ENCODE peak calls at places on chromosome 7, in nine cellular contexts. One of them, this sample, is unnamed.
A peak's percentile ranks its signal among the peaks of the same experiment; 100 is the strongest.

GRCh38 chr7:4768597-4769569 is 6.5 kb upstream of the AP5Z1 start:
- DNase-seq in ascending aorta: no peak
- DNase-seq in CD8-positive, alpha-beta T cell: no peak
- DNase-seq in fibroblast of pulmonary artery: no peak
- DNase-seq in H9: no peak
- DNase-seq in kidney: no peak
- DNase-seq in RWPE1: no peak
- DNase-seq in BJ: no peak
- DNase-seq in LNCaP clone FGC: no peak
- DNase-seq in this sample: no peak

GRCh38 chr7:70076325-70076724 is 478.1 kb downstream of the AUTS2 start:
- DNase-seq in ascending aorta: no peak
- DNase-seq in CD8-positive, alpha-beta T cell: no peak
- DNase-seq in fibroblast of pulmonary artery: no peak
- DNase-seq in H9: no peak
- DNase-seq in kidney: no peak
- DNase-seq in RWPE1: no peak
- DNase-seq in BJ: no peak
- DNase-seq in LNCaP clone FGC: no peak
- DNase-seq in this sample: no peak

GRCh38 chr7:16688249-16688648 is 42.3 kb downstream of the BZW2 start:
- DNase-seq in ascending aorta: no peak
- DNase-seq in CD8-positive, alpha-beta T cell: no peak
- DNase-seq in fibroblast of pulmonary artery: no peak
- DNase-seq in H9: no peak
- DNase-seq in kidney: no peak
- DNase-seq in RWPE1: peak; percentile 63
- DNase-seq in BJ: no peak
- DNase-seq in LNCaP clone FGC: no peak
- DNase-seq in this sample: no peak

GRCh38 chr7:127905491-127906330 is 125.5 kb downstream of the LRRC4 start:
- DNase-seq in ascending aorta: no peak
- DNase-seq in CD8-positive, alpha-beta T cell: no peak
- DNase-seq in fibroblast of pulmonary artery: peak; percentile 36
- DNase-seq in H9: no peak
- DNase-seq in kidney: no peak
- DNase-seq in RWPE1: peak; percentile 13
- DNase-seq in BJ: no peak
- DNase-seq in LNCaP clone FGC: no peak
- DNase-seq in this sample: no peak

GRCh38 chr7:44236333-44236728 is 35.6 kb downstream of the YKT6 start:
- DNase-seq in ascending aorta: no peak
- DNase-seq in CD8-positive, alpha-beta T cell: no peak
- DNase-seq in fibroblast of pulmonary artery: no peak
- DNase-seq in H9: peak; percentile 67
- DNase-seq in kidney: no peak
- DNase-seq in RWPE1: no peak
- DNase-seq in BJ: no peak
- DNase-seq in LNCaP clone FGC: no peak
- DNase-seq in this sample: no peak

GRCh38 chr7:73356176-73356575 is 28.2 kb downstream of the FKBP6 start:
- DNase-seq in ascending aorta: no peak
- DNase-seq in CD8-positive, alpha-beta T cell: no peak
- DNase-seq in fibroblast of pulmonary artery: no peak
- DNase-seq in H9: no peak
- DNase-seq in kidney: no peak
- DNase-seq in RWPE1: no peak
- DNase-seq in BJ: no peak
- DNase-seq in LNCaP clone FGC: no peak
- DNase-seq in this sample: no peak

GRCh38 chr7:21923663-21924062 is 22.0 kb downstream of the CDCA7L start:
- DNase-seq in ascending aorta: no peak
- DNase-seq in CD8-positive, alpha-beta T cell: no peak
- DNase-seq in fibroblast of pulmonary artery: peak; percentile 62
- DNase-seq in H9: no peak
- DNase-seq in kidney: no peak
- DNase-seq in RWPE1: no peak
- DNase-seq in BJ: no peak
- DNase-seq in LNCaP clone FGC: peak; percentile 90
- DNase-seq in this sample: no peak

GRCh38 chr7:116802784-116803183 is 59.6 kb upstream of the CAPZA2 start:
- DNase-seq in ascending aorta: no peak
- DNase-seq in CD8-positive, alpha-beta T cell: no peak
- DNase-seq in fibroblast of pulmonary artery: peak; percentile 74
- DNase-seq in H9: no peak
- DNase-seq in kidney: no peak
- DNase-seq in RWPE1: peak; percentile 41
- DNase-seq in BJ: peak; percentile 55
- DNase-seq in LNCaP clone FGC: no peak
- DNase-seq in this sample: no peak

GRCh38 chr7:116674508-116675173 is 2.6 kb downstream of the MET start:
- DNase-seq in ascending aorta: no peak
- DNase-seq in CD8-positive, alpha-beta T cell: no peak
- DNase-seq in fibroblast of pulmonary artery: no peak
- DNase-seq in H9: no peak
- DNase-seq in kidney: no peak
- DNase-seq in RWPE1: no peak
- DNase-seq in BJ: no peak
- DNase-seq in LNCaP clone FGC: no peak
- DNase-seq in this sample: no peak

GRCh38 chr7:35596061-35596460 is 98.9 kb downstream of the HERPUD2 start:
- DNase-seq in ascending aorta: no peak
- DNase-seq in CD8-positive, alpha-beta T cell: no peak
- DNase-seq in fibroblast of pulmonary artery: peak; percentile 73
- DNase-seq in H9: no peak
- DNase-seq in kidney: no peak
- DNase-seq in RWPE1: peak; percentile 11
- DNase-seq in BJ: no peak
- DNase-seq in LNCaP clone FGC: no peak
- DNase-seq in this sample: no peak

GRCh38 chr7:38905026-38905759 is 3.8 kb downstream of the VPS41 start:
- DNase-seq in ascending aorta: no peak
- DNase-seq in CD8-positive, alpha-beta T cell: no peak
- DNase-seq in fibroblast of pulmonary artery: peak; percentile 7
- DNase-seq in H9: no peak
- DNase-seq in kidney: no peak
- DNase-seq in RWPE1: no peak
- DNase-seq in BJ: no peak
- DNase-seq in LNCaP clone FGC: no peak
- DNase-seq in this sample: no peak

GRCh38 chr7:7428806-7429205 is 106.9 kb downstream of the COL28A1 start:
- DNase-seq in ascending aorta: no peak
- DNase-seq in CD8-positive, alpha-beta T cell: no peak
- DNase-seq in fibroblast of pulmonary artery: peak; percentile 16
- DNase-seq in H9: no peak
- DNase-seq in kidney: no peak
- DNase-seq in RWPE1: no peak
- DNase-seq in BJ: peak; percentile 89
- DNase-seq in LNCaP clone FGC: no peak
- DNase-seq in this sample: no peak

GRCh38 chr7:158885624-158886023 is 29.3 kb downstream of the DYNC2I1 start:
- DNase-seq in ascending aorta: no peak
- DNase-seq in CD8-positive, alpha-beta T cell: no peak
- DNase-seq in fibroblast of pulmonary artery: peak; percentile 19
- DNase-seq in H9: no peak
- DNase-seq in kidney: no peak
- DNase-seq in RWPE1: peak; percentile 10
- DNase-seq in BJ: no peak
- DNase-seq in LNCaP clone FGC: no peak
- DNase-seq in this sample: no peak

GRCh38 chr7:44979481-44980392 is 922 bp upstream of the MYO1G start:
- DNase-seq in ascending aorta: no peak
- DNase-seq in CD8-positive, alpha-beta T cell: no peak
- DNase-seq in fibroblast of pulmonary artery: no peak
- DNase-seq in H9: no peak
- DNase-seq in kidney: peak; percentile 76
- DNase-seq in RWPE1: peak; percentile 80
- DNase-seq in BJ: no peak
- DNase-seq in LNCaP clone FGC: no peak
- DNase-seq in this sample: no peak

GRCh38 chr7:134562136-134562535 is 13.2 kb downstream of the AKR1B15 start:
- DNase-seq in ascending aorta: no peak
- DNase-seq in CD8-positive, alpha-beta T cell: no peak
- DNase-seq in fibroblast of pulmonary artery: peak; percentile 43
- DNase-seq in H9: no peak
- DNase-seq in kidney: no peak
- DNase-seq in RWPE1: no peak
- DNase-seq in BJ: no peak
- DNase-seq in LNCaP clone FGC: no peak
- DNase-seq in this sample: no peak

DNA sequence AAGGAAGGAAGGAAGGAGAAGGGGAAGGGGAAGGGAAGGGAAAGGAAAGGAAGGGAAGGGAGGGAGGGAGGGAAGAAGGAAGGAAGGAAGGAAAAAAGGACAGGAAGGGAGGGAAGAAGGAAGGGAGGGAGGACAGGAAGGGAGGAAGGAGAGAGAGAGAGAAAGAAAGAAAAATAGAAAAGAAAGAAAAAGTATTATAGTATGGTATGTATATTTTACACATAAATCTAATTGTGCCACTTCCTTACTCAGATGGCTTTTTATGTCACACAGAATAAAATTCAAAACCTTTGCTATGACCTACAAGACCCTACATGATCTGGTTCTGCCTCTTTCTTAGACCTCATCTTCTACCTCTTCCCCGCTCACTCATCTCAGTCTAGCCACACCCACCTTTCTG is 1016.9 kb upstream of the AUTS2 start:
- DNase-seq in ascending aorta: no peak
- DNase-seq in CD8-positive, alpha-beta T cell: no peak
- DNase-seq in fibroblast of pulmonary artery: no peak
- DNase-seq in H9: no peak
- DNase-seq in kidney: no peak
- DNase-seq in RWPE1: no peak
- DNase-seq in BJ: no peak
- DNase-seq in LNCaP clone FGC: no peak
- DNase-seq in this sample: no peak
- TF ChIP-seq CTCF in ascending aorta: no peak
- TF ChIP-seq CTCF in CD8-positive, alpha-beta T cell: no peak
- TF ChIP-seq CTCF in fibroblast of pulmonary artery: no peak
- TF ChIP-seq CTCF in H9: no peak
- TF ChIP-seq CTCF in kidney: no peak
- TF ChIP-seq CTCF in RWPE1: no peak
- TF ChIP-seq CTCF in BJ: no peak
- TF ChIP-seq CTCF in LNCaP clone FGC: no peak
- TF ChIP-seq CTCF in this sample: no peak

GRCh38 chr7:105876091-105876963 is at the start of gene ATXN7L1:
- DNase-seq in ascending aorta: peak; percentile 84
- DNase-seq in CD8-positive, alpha-beta T cell: peak; percentile 94
- DNase-seq in fibroblast of pulmonary artery: peak; percentile 98
- DNase-seq in H9: peak; percentile 95
- DNase-seq in kidney: peak; percentile 97
- DNase-seq in RWPE1: peak; percentile 96
- DNase-seq in BJ: peak; percentile 80
- DNase-seq in LNCaP clone FGC: peak; percentile 95
- DNase-seq in this sample: peak; percentile 94
- TF ChIP-seq CTCF in ascending aorta: peak; percentile 52
- TF ChIP-seq CTCF in CD8-positive, alpha-beta T cell: peak; percentile 29
- TF ChIP-seq CTCF in fibroblast of pulmonary artery: no peak
- TF ChIP-seq CTCF in H9: peak; percentile 56
- TF ChIP-seq CTCF in kidney: peak; percentile 59
- TF ChIP-seq CTCF in RWPE1: peak; percentile 99
- TF ChIP-seq CTCF in BJ: peak; percentile 23
- TF ChIP-seq CTCF in LNCaP clone FGC: peak; percentile 71
- TF ChIP-seq CTCF in this sample: peak; percentile 39

GRCh38 chr7:6256709-6257535 is 15.5 kb downstream of the CYTH3 start:
- DNase-seq in ascending aorta: peak; percentile 33
- DNase-seq in CD8-positive, alpha-beta T cell: no peak
- DNase-seq in fibroblast of pulmonary artery: peak; percentile 66
- DNase-seq in H9: no peak
- DNase-seq in kidney: no peak
- DNase-seq in RWPE1: no peak
- DNase-seq in BJ: no peak
- DNase-seq in LNCaP clone FGC: no peak
- DNase-seq in this sample: peak; percentile 90
- TF ChIP-seq CTCF in ascending aorta: no peak
- TF ChIP-seq CTCF in CD8-positive, alpha-beta T cell: no peak
- TF ChIP-seq CTCF in fibroblast of pulmonary artery: no peak
- TF ChIP-seq CTCF in H9: no peak
- TF ChIP-seq CTCF in kidney: no peak
- TF ChIP-seq CTCF in RWPE1: no peak
- TF ChIP-seq CTCF in BJ: no peak
- TF ChIP-seq CTCF in LNCaP clone FGC: no peak
- TF ChIP-seq CTCF in this sample: no peak

GRCh38 chr7:92835851-92836488 is 403 bp downstream of the CDK6 start:
- DNase-seq in ascending aorta: no peak
- DNase-seq in CD8-positive, alpha-beta T cell: peak; percentile 33
- DNase-seq in fibroblast of pulmonary artery: peak; percentile 40
- DNase-seq in H9: no peak
- DNase-seq in kidney: peak; percentile 70
- DNase-seq in RWPE1: peak; percentile 34
- DNase-seq in BJ: no peak
- DNase-seq in LNCaP clone FGC: no peak
- DNase-seq in this sample: no peak

GRCh38 chr7:92833766-92834605 is 2.4 kb downstream of the CDK6 start:
- DNase-seq in ascending aorta: peak; percentile 51
- DNase-seq in CD8-positive, alpha-beta T cell: peak; percentile 72
- DNase-seq in fibroblast of pulmonary artery: peak; percentile 81
- DNase-seq in H9: peak; percentile 65
- DNase-seq in kidney: peak; percentile 92
- DNase-seq in RWPE1: peak; percentile 59
- DNase-seq in BJ: no peak
- DNase-seq in LNCaP clone FGC: no peak
- DNase-seq in this sample: peak; percentile 80

GRCh38 chr7:92836489-92837213 is at the start of gene CDK6:
- DNase-seq in ascending aorta: no peak
- DNase-seq in CD8-positive, alpha-beta T cell: peak; percentile 61
- DNase-seq in fibroblast of pulmonary artery: peak; percentile 66
- DNase-seq in H9: peak; percentile 67
- DNase-seq in kidney: peak; percentile 90
- DNase-seq in RWPE1: peak; percentile 74
- DNase-seq in BJ: no peak
- DNase-seq in LNCaP clone FGC: no peak
- DNase-seq in this sample: peak; percentile 78

GRCh38 chr7:92834661-92835139 is 1.7 kb downstream of the CDK6 start:
- DNase-seq in ascending aorta: no peak
- DNase-seq in CD8-positive, alpha-beta T cell: no peak
- DNase-seq in fibroblast of pulmonary artery: no peak
- DNase-seq in H9: peak; percentile 59
- DNase-seq in kidney: peak; percentile 74
- DNase-seq in RWPE1: peak; percentile 38
- DNase-seq in BJ: no peak
- DNase-seq in LNCaP clone FGC: no peak
- DNase-seq in this sample: peak; percentile 74

DNA sequence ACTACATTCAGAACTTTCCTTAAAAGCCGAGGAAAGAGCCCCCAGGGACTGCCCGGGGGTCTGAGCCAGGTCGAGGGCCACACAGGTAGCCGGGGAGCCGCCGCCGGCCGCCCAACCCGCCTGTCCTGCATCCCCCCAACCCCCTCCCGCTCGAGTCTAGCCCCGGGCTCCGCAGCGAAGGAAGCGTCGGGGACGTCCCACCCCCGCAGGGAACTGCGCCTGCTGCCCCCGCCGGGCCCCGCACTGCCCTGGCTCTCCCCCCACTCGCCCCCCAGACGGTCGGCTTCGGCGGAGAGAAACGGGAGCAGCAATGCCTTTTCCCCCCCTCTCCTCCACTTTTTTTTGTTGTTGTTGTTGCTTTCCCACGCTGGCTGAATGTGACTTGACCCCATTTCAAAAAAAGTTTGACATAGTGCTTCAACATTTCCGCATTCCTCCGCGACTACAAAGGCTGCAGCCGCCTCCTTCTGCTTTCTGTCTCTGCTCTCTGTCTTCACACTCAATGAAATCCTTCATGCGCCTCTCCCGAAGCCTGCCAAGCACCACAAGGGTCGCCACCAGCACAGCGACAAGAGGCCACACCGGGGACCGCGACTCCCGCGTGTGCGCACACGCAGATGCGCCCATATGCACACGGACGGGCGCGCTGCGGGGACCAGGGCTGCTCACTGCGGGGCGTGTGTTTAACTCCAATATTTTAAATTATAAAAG is 1.1 kb downstream of the CDK6 start:
- DNase-seq in ascending aorta: no peak
- DNase-seq in CD8-positive, alpha-beta T cell: peak; percentile 36
- DNase-seq in fibroblast of pulmonary artery: peak; percentile 82
- DNase-seq in H9: peak; percentile 76
- DNase-seq in kidney: peak; percentile 86
- DNase-seq in RWPE1: peak; percentile 40
- DNase-seq in BJ: no peak
- DNase-seq in LNCaP clone FGC: no peak
- DNase-seq in this sample: peak; percentile 75
- TF ChIP-seq CTCF in ascending aorta: no peak
- TF ChIP-seq CTCF in CD8-positive, alpha-beta T cell: no peak
- TF ChIP-seq CTCF in fibroblast of pulmonary artery: no peak
- TF ChIP-seq CTCF in H9: no peak
- TF ChIP-seq CTCF in kidney: no peak
- TF ChIP-seq CTCF in RWPE1: no peak
- TF ChIP-seq CTCF in BJ: no peak
- TF ChIP-seq CTCF in LNCaP clone FGC: no peak
- TF ChIP-seq CTCF in this sample: no peak